ENCODE peak calls at places on chromosomes 16 and 17, in nine cellular contexts. One of them, this sample, is unnamed.

GRCh38 chr16:84753412-84754325 is 53.9 kb downstream of the USP10 start:
- DNase-seq in suprapubic skin: no peak
- DNase-seq in HFF-Myc: no peak
- DNase-seq in dorsolateral prefrontal cortex: no peak
- DNase-seq in activated naive CD4-positive, alpha-beta T cell: no peak
- DNase-seq in Daoy: no peak
- DNase-seq in RWPE1: no peak
- DNase-seq in GM04504: no peak
- DNase-seq in GM03348: no peak
- DNase-seq in this sample: no peak

GRCh38 chr17:48556534-48557401 is 11.9 kb upstream of the HOXB2 start:
- DNase-seq in suprapubic skin: no peak
- DNase-seq in HFF-Myc: no peak
- DNase-seq in dorsolateral prefrontal cortex: no peak
- DNase-seq in activated naive CD4-positive, alpha-beta T cell: no peak
- DNase-seq in Daoy: no peak
- DNase-seq in RWPE1: no peak
- DNase-seq in GM04504: no peak
- DNase-seq in GM03348: no peak
- DNase-seq in this sample: no peak

GRCh38 chr17:4852504-4853075 is 19.4 kb downstream of the MINK1 start:
- DNase-seq in suprapubic skin: no peak
- DNase-seq in HFF-Myc: peak
- DNase-seq in dorsolateral prefrontal cortex: no peak
- DNase-seq in activated naive CD4-positive, alpha-beta T cell: no peak
- DNase-seq in Daoy: peak
- DNase-seq in RWPE1: no peak
- DNase-seq in GM04504: peak
- DNase-seq in GM03348: peak
- DNase-seq in this sample: no peak

GRCh38 chr16:84825896-84826557 is 6.2 kb downstream of the CRISPLD2 start:
- DNase-seq in suprapubic skin: no peak
- DNase-seq in HFF-Myc: no peak
- DNase-seq in dorsolateral prefrontal cortex: no peak
- DNase-seq in activated naive CD4-positive, alpha-beta T cell: no peak
- DNase-seq in Daoy: peak
- DNase-seq in RWPE1: no peak
- DNase-seq in GM04504: no peak
- DNase-seq in GM03348: peak
- DNase-seq in this sample: no peak

GRCh38 chr17:1126327-1126726 is 53.5 kb downstream of the ABR start:
- DNase-seq in suprapubic skin: no peak
- DNase-seq in HFF-Myc: no peak
- DNase-seq in dorsolateral prefrontal cortex: no peak
- DNase-seq in activated naive CD4-positive, alpha-beta T cell: no peak
- DNase-seq in Daoy: no peak
- DNase-seq in RWPE1: no peak
- DNase-seq in GM04504: no peak
- DNase-seq in GM03348: no peak
- DNase-seq in this sample: no peak

GRCh38 chr17:6868579-6868978 is 37.0 kb upstream of the TEKT1 start:
- DNase-seq in suprapubic skin: no peak
- DNase-seq in HFF-Myc: no peak
- DNase-seq in dorsolateral prefrontal cortex: no peak
- DNase-seq in activated naive CD4-positive, alpha-beta T cell: no peak
- DNase-seq in Daoy: peak
- DNase-seq in RWPE1: peak
- DNase-seq in GM04504: no peak
- DNase-seq in GM03348: no peak
- DNase-seq in this sample: no peak

GRCh38 chr17:79051306-79051705 is 23.3 kb upstream of the ENGASE start:
- DNase-seq in suprapubic skin: no peak
- DNase-seq in HFF-Myc: no peak
- DNase-seq in dorsolateral prefrontal cortex: no peak
- DNase-seq in activated naive CD4-positive, alpha-beta T cell: no peak
- DNase-seq in Daoy: no peak
- DNase-seq in RWPE1: no peak
- DNase-seq in GM04504: no peak
- DNase-seq in GM03348: no peak
- DNase-seq in this sample: no peak

GRCh38 chr16:88533945-88534641 is 36.1 kb upstream of the ZC3H18 start:
- DNase-seq in suprapubic skin: no peak
- DNase-seq in HFF-Myc: no peak
- DNase-seq in dorsolateral prefrontal cortex: peak
- DNase-seq in activated naive CD4-positive, alpha-beta T cell: peak
- DNase-seq in Daoy: peak
- DNase-seq in RWPE1: peak
- DNase-seq in GM04504: no peak
- DNase-seq in GM03348: peak
- DNase-seq in this sample: no peak

GRCh38 chr17:1259910-1260389 is 10.3 kb upstream of the BHLHA9 start:
- DNase-seq in suprapubic skin: no peak
- DNase-seq in HFF-Myc: no peak
- DNase-seq in dorsolateral prefrontal cortex: no peak
- DNase-seq in activated naive CD4-positive, alpha-beta T cell: no peak
- DNase-seq in Daoy: no peak
- DNase-seq in RWPE1: no peak
- DNase-seq in GM04504: no peak
- DNase-seq in GM03348: no peak
- DNase-seq in this sample: no peak

GRCh38 chr16:85570213-85570734 is 42.8 kb upstream of the GSE1 start:
- DNase-seq in suprapubic skin: no peak
- DNase-seq in HFF-Myc: no peak
- DNase-seq in dorsolateral prefrontal cortex: no peak
- DNase-seq in activated naive CD4-positive, alpha-beta T cell: no peak
- DNase-seq in Daoy: no peak
- DNase-seq in RWPE1: no peak
- DNase-seq in GM04504: no peak
- DNase-seq in GM03348: no peak
- DNase-seq in this sample: no peak

GRCh38 chr16:47699090-47699489 is 238.0 kb downstream of the PHKB start:
- DNase-seq in suprapubic skin: no peak
- DNase-seq in HFF-Myc: no peak
- DNase-seq in dorsolateral prefrontal cortex: no peak
- DNase-seq in activated naive CD4-positive, alpha-beta T cell: no peak
- DNase-seq in Daoy: no peak
- DNase-seq in RWPE1: no peak
- DNase-seq in GM04504: no peak
- DNase-seq in GM03348: no peak
- DNase-seq in this sample: no peak

GRCh38 chr17:82246365-82247174 is 17.7 kb downstream of the SLC16A3 start:
- DNase-seq in suprapubic skin: no peak
- DNase-seq in HFF-Myc: no peak
- DNase-seq in dorsolateral prefrontal cortex: no peak
- DNase-seq in activated naive CD4-positive, alpha-beta T cell: no peak
- DNase-seq in Daoy: peak
- DNase-seq in RWPE1: peak
- DNase-seq in GM04504: no peak
- DNase-seq in GM03348: peak
- DNase-seq in this sample: no peak

This sample was measured in esophagus muscularis mucosa.